ENCODE peak calls at places on chromosome 1, in six cellular contexts. X, C, W, V, M and N are unnamed samples.

GRCh38 chr1:69824932-69825331 is 257.2 kb downstream of the LRRC7 start:
- DNase-seq in M (no peak), C (no peak), V (no peak), X (no peak), W (no peak), N (no peak)

GRCh38 chr1:111878649-111879048 is 110.8 kb downstream of the KCND3 start:
- DNase-seq in X (no peak), V (no peak), M (no peak), C (peak; percentile 31), W (no peak), N (no peak)

GRCh38 chr1:76202670-76203069 is 128.1 kb downstream of the ST6GALNAC3 start:
- DNase-seq in V (no peak), W (no peak), C (no peak), X (no peak), M (no peak), N (no peak)

GRCh38 chr1:84370831-84371394 is 27.4 kb upstream of the DNASE2B start:
- DNase-seq in C (no peak), V (no peak), X (no peak), W (no peak), M (no peak), N (no peak)

GRCh38 chr1:16207318-16208269 is 4.9 kb downstream of the ARHGEF19 start:
- DNase-seq in C (no peak), X (no peak), W (no peak), M (no peak), V (peak; percentile 45), N (no peak)

GRCh38 chr1:153355445-153356071 is 2.1 kb upstream of the S100A9 start:
- DNase-seq in X (peak; percentile 46), M (peak; percentile 59), V (peak; percentile 62), C (peak; percentile 27), W (peak; percentile 49), N (peak; percentile 96)

GRCh38 chr1:26237230-26237966 is 3.4 kb downstream of the CEP85 start:
- DNase-seq in V (no peak), X (no peak), C (no peak), W (no peak), M (no peak), N (no peak)

GRCh38 chr1:206674745-206675175 is 9.9 kb upstream of the MAPKAPK2 start:
- DNase-seq in X (no peak), V (peak; percentile 69), C (no peak), M (no peak), W (no peak), N (no peak)

GRCh38 chr1:25848531-25848930 is 10.7 kb downstream of the AUNIP start:
- DNase-seq in C (no peak), M (no peak), W (no peak), V (no peak), X (no peak), N (no peak)

GRCh38 chr1:156726549-156727226 is 1.6 kb upstream of the METTL25B start:
- DNase-seq in M (peak; percentile 66), C (peak; percentile 64), X (peak; percentile 71), V (peak; percentile 43), W (no peak), N (peak; percentile 59)

GRCh38 chr1:41758904-41759548 is 159.7 kb downstream of the HIVEP3 start:
- DNase-seq in C (no peak), V (no peak), W (no peak), X (no peak), M (no peak), N (no peak)

GRCh38 chr1:64822621-64823020 is 77.7 kb downstream of the RAVER2 start:
- DNase-seq in C (no peak), W (no peak), M (no peak), X (no peak), V (no peak), N (no peak)

GRCh38 chr1:156550346-156550745 is 22.0 kb downstream of the IQGAP3 start:
- DNase-seq in W (no peak), V (no peak), C (no peak), X (no peak), M (no peak), N (no peak)

GRCh38 chr1:223088713-223089240 is 54.3 kb downstream of the TLR5 start:
- DNase-seq in C (peak; percentile 37), X (no peak), V (no peak), W (no peak), M (no peak), N (no peak)

GRCh38 chr1:42926235-42926869 is 32.3 kb downstream of the SLC2A1 start:
- DNase-seq in M (no peak), X (no peak), C (no peak), V (no peak), W (no peak), N (no peak)

GRCh38 chr1:245997471-245998258 is 509.4 kb downstream of the SMYD3 start:
- DNase-seq in V (no peak), X (no peak), W (no peak), C (no peak), M (no peak), N (no peak)

GRCh38 chr1:225963735-225964530 is 22.9 kb upstream of the LEFTY2 start:
- DNase-seq in C (no peak), M (no peak), X (no peak), W (no peak), V (no peak), N (no peak)

GRCh38 chr1:206449566-206449965 is 20.7 kb upstream of the IKBKE start:
- DNase-seq in M (no peak), X (no peak), W (no peak), C (no peak), V (no peak), N (no peak)

GRCh38 chr1:145773423-145773822 is 50.5 kb downstream of the RNF115 start:
- DNase-seq in V (no peak), X (no peak), W (no peak), C (no peak), M (no peak), N (no peak)

GRCh38 chr1:161771973-161772372 is 5.9 kb downstream of the ATF6 start:
- DNase-seq in M (no peak), V (no peak), X (no peak), W (no peak), C (no peak), N (peak; percentile 12)

GRCh38 chr1:200041337-200042118 is 14.0 kb downstream of the NR5A2 start:
- DNase-seq in W (no peak), M (no peak), C (no peak), V (no peak), X (no peak), N (no peak)
- TF ChIP-seq JUND in W (no peak), M (no peak), C (no peak), V (no peak), X (no peak), N (no peak)

DNA sequence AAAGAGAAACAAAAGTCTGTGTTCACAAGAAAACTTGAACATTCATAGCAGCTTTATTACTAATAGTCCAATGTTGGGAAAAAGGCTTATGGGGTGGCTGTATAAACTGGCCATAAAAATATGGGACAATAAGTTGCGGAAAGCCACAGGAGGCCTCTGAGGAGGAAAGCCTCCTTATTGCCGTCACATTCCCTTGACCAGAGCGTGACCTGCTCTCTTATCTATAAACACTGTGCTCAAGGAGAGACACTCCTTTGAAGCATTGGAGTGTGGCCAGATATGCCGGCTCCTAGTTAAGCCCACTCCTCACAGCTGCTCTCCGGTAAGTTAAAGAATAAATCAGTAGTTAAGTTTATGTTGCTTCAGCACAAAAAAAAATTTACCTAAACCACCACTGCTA is 19.7 kb downstream of the OR6Y1 start:
- DNase-seq in V (no peak), C (no peak), M (no peak), X (no peak), W (no peak), N (no peak)
- TF ChIP-seq JUND in V (no peak), C (no peak), M (no peak), X (no peak), W (no peak), N (no peak)

DNA sequence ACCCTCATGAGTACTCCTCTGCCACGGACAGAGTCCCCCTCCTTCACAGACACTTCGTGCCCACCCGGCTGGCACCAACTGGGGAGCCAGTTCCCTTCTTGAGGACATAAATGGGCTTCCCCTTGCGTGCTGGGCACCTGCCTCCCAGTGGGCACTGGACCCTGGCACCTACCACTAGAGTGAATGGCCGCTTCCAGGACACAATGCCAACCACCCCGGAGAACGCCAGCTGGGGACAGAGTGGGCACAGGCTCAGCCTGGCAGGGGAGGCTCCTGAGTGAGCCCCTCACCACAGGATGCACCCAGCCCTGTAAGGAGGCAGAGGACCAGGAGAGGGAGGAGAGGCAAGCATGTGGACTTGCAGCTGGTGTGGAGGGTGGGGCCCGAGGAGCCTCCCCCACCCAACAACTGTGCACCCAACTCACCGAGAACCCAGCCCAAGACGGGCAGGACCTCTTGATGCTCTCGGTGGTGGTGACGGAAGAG is 1.0 kb downstream of the ENTREP3 start:
- DNase-seq in X (no peak), M (no peak), W (no peak), C (no peak), V (peak; percentile 31), N (no peak)
- TF ChIP-seq JUND in X (no peak), M (no peak), W (no peak), C (no peak), V (no peak), N (no peak)

GRCh38 chr1:10693497-10694273 is 102.8 kb downstream of the CASZ1 start:
- DNase-seq in V (peak; percentile 59), M (peak; percentile 74), W (no peak), X (no peak), C (no peak), N (no peak)
- TF ChIP-seq JUND in V (no peak), M (no peak), W (no peak), X (no peak), C (no peak), N (no peak)

DNA sequence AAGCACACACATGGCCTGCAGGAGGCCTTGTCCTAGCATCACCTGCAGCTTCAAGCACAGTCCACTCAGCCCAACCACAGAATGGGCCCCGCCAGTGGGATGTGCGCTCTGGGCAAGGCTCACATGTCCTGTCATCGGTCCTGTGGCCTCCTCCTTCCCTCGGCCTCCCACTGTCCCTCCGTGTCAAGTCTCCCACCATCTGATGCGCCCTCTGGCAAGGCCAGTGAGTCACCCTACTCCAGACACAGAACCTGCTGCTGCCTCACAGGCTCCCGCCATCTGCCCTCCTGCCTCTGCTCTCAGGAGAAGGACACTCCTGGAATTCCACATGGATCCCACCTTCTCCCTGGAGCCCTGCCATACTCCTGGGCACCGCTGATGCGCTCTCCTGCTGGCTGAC is 14.2 kb downstream of the KCNAB2 start:
- DNase-seq in V (no peak), M (no peak), C (no peak), X (no peak), W (no peak), N (peak; percentile 38)
- TF ChIP-seq JUND in V (no peak), M (no peak), C (no peak), X (no peak), W (no peak), N (no peak)

DNA sequence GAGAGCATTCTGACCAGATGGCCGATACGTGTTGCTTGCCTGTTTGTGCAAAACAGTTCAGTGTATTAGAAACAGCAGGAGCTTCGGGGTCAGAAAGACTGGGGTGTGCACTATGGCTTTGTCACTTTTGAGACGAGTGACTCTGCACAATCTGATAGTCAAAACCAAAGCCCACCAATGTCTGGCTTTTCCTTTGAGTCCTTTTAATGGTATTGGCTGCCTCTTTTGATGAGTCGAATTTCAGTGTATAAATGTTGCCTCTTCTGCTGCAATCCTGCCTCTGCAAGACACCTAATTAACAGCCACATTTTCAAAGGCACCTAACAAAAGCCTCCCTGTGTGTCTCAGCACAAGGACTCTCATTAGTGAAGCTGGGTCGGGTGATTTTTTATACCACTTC is 444.6 kb downstream of the AJAP1 start:
- DNase-seq in X (no peak), M (no peak), W (no peak), C (no peak), V (no peak), N (no peak)
- TF ChIP-seq JUND in X (no peak), M (no peak), W (no peak), C (no peak), V (no peak), N (no peak)